ENCODE peak calls at places on chromosomes 7 and 10, in four cellular contexts. R is stimulated activated CD4-positive, alpha-beta T cell treated with anti-CD3 and anti-CD28 coated beads, Interleukin-1b, Interleukin-23, amount 100 ng/mL, for 24 hours; I is HCT116; C is COR-L47. G is an unnamed sample.

GRCh38 chr7:76273503-76273902 is 29.0 kb upstream of the HSPB1 start:
- DNase-seq in R (no peak), C (no peak), I (no peak), G (no peak)

GRCh38 chr7:4791738-4792536 is 16.5 kb downstream of the AP5Z1 start:
- DNase-seq in R (peak), C (no peak), I (peak), G (no peak)

GRCh38 chr7:134605978-134606923 is 40.4 kb upstream of the BPGM start:
- DNase-seq in R (peak), I (peak), C (peak), G (no peak)

GRCh38 chr10:116796910-116797513 is 52.3 kb upstream of the ENO4 start:
- DNase-seq in C (peak), I (peak), R (peak), G (no peak)

GRCh38 chr7:32250494-32251260 is 180.5 kb upstream of the PDE1C start:
- DNase-seq in C (no peak), R (no peak), I (no peak), G (no peak)

GRCh38 chr7:21364838-21365267 is 63.0 kb upstream of the SP4 start:
- DNase-seq in I (no peak), R (no peak), C (no peak), G (no peak)

GRCh38 chr7:151046603-151047573 is 1.4 kb upstream of the ASIC3 start:
- DNase-seq in C (no peak), I (no peak), R (no peak), G (no peak)

GRCh38 chr7:94975316-94975715 is 67.9 kb downstream of the PPP1R9A start:
- DNase-seq in C (no peak), R (no peak), I (no peak), G (no peak)

GRCh38 chr10:36765777-36766176 is 359.6 kb upstream of the ANKRD30A start:
- DNase-seq in I (no peak), C (no peak), R (no peak), G (no peak)

GRCh38 chr7:20114463-20114862 is 102.7 kb downstream of the MACC1 start:
- DNase-seq in C (no peak), R (no peak), I (no peak), G (no peak)

GRCh38 chr10:58820862-58821559 is 308.3 kb downstream of the BICC1 start:
- DNase-seq in C (no peak), R (no peak), I (no peak), G (no peak)

GRCh38 chr7:106824458-106824857 is 40.6 kb upstream of the PIK3CG start:
- DNase-seq in I (peak), C (no peak), R (no peak), G (no peak)

G was measured in cortex of kidney.